ENCODE peak calls at places on chromosomes 2 and 18, in five cellular contexts. T is HepG2, G is GM12878, M is NT2/D1, F is H1. I is an unnamed sample.

GRCh38 chr2:70779911-70780580 is 10.4 kb downstream of the FIGLA start:
- DNase-seq in T (no peak), G (no peak), M (no peak), F (no peak), I (no peak)

GRCh38 chr2:128414946-128415767 is 96.5 kb upstream of the HS6ST1 start:
- DNase-seq in T (no peak), G (no peak), M (no peak), F (no peak), I (no peak)

GRCh38 chr2:49306925-49307324 is 152.6 kb upstream of the FSHR start:
- DNase-seq in T (peak; percentile 61), G (no peak), M (no peak), F (no peak), I (no peak)

GRCh38 chr2:141699573-141699972 is 431.2 kb downstream of the LRP1B start:
- DNase-seq in T (peak; percentile 8), G (no peak), M (no peak), F (no peak), I (no peak)

GRCh38 chr2:953975-954686 is 3.5 kb downstream of the SNTG2 start:
- DNase-seq in T (peak; percentile 18), G (no peak), M (no peak), F (no peak), I (no peak)

GRCh38 chr2:241770936-241771285 is 5.7 kb upstream of the GAL3ST2 start:
- DNase-seq in T (no peak), G (no peak), M (no peak), F (no peak), I (no peak)

GRCh38 chr2:177984739-177985138 is 87.8 kb downstream of the PDE11A start:
- DNase-seq in T (no peak), G (no peak), M (no peak), F (no peak), I (peak; percentile 27)

GRCh38 chr2:170845343-170845742 is 28.7 kb downstream of the GAD1 start:
- DNase-seq in T (no peak), G (no peak), M (peak; percentile 23), F (no peak), I (peak; percentile 27)

GRCh38 chr18:21914739-21915319 is 174.2 kb downstream of the MIB1 start:
- DNase-seq in T (peak; percentile 53), G (no peak), M (peak; percentile 47), F (no peak), I (peak; percentile 67)

GRCh38 chr2:168751104-168751768 is 51.2 kb upstream of the NOSTRIN start:
- DNase-seq in T (no peak), G (no peak), M (no peak), F (no peak), I (no peak)

GRCh38 chr2:232502901-232503791 is 15.5 kb upstream of the ECEL1 start:
- DNase-seq in T (no peak), G (no peak), M (no peak), F (no peak), I (no peak)

GRCh38 chr2:116955646-116956045 is 858.8 kb upstream of the DDX18 start:
- DNase-seq in T (no peak), G (no peak), M (no peak), F (no peak), I (no peak)

GRCh38 chr2:187826023-187826422 is 271.8 kb upstream of the TFPI start:
- DNase-seq in T (no peak), G (no peak), M (no peak), F (no peak), I (no peak)

GRCh38 chr2:36277146-36277808 is 78.3 kb upstream of the CRIM1 start:
- DNase-seq in T (no peak), G (no peak), M (no peak), F (no peak), I (no peak)

GRCh38 chr2:67240507-67240906 is 156.6 kb upstream of the ETAA1 start:
- DNase-seq in T (no peak), G (no peak), M (no peak), F (no peak), I (no peak)

GRCh38 chr2:187594801-187595200 is 40.6 kb upstream of the TFPI start:
- DNase-seq in T (no peak), G (no peak), M (no peak), F (no peak), I (no peak)

GRCh38 chr2:186241874-186242273 is 244.2 kb upstream of the ZC3H15 start:
- DNase-seq in T (no peak), G (no peak), M (no peak), F (no peak), I (no peak)

GRCh38 chr2:134260726-134261125 is 6.9 kb downstream of the MGAT5 start:
- DNase-seq in T (no peak), G (no peak), M (no peak), F (no peak), I (no peak)

GRCh38 chr2:159832858-159833257 is 34.9 kb upstream of the CD302 start:
- DNase-seq in T (no peak), G (no peak), M (no peak), F (no peak), I (no peak)

GRCh38 chr2:1460851-1461418 is 47.7 kb downstream of the TPO start:
- DNase-seq in T (no peak), G (no peak), M (no peak), F (no peak), I (no peak)

GRCh38 chr18:35143615-35144596 is 96.9 kb upstream of the ZNF397 start:
- DNase-seq in T (peak; percentile 47), G (no peak), M (peak; percentile 38), F (peak; percentile 27), I (peak; percentile 87)

GRCh38 chr2:53021285-53021684 is 746.3 kb upstream of the CHAC2 start:
- DNase-seq in T (no peak), G (no peak), M (no peak), F (no peak), I (no peak)

GRCh38 chr18:58320907-58321561 is 277.0 kb downstream of the NEDD4L start:
- DNase-seq in T (no peak), G (no peak), M (no peak), F (no peak), I (no peak)

DNA sequence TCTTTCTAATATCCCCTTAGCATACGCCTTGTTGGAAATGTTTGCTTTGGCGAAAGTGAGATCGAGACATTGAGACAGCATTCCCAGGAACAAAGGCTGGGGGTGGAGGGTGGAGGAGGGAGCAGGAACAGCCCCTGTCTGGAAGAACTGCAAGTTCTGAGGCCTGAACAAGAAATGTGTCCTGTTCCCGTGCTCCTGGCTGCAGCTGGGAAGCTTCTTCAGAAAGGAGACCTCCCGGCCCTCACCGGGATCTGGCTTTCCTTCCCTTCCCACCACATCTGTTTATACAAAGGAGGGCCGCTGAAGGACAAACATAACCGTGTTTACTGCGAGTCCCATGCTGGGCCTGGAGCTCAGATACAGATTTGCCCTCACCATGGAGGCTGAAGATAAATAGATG is 35.9 kb downstream of the AFF3 start:
- DNase-seq in T (no peak), G (no peak), M (peak; percentile 32), F (no peak), I (peak; percentile 20)
- TF ChIP-seq SUZ12 in T (no peak), G (no peak), M (no peak), F (no peak), I (no peak)

GRCh38 chr18:60445341-60445740 is 72.8 kb upstream of the MC4R start:
- DNase-seq in T (no peak), G (no peak), M (no peak), F (no peak), I (no peak)
- TF ChIP-seq SUZ12 in T (no peak), G (no peak), M (no peak), F (no peak), I (no peak)

DNA sequence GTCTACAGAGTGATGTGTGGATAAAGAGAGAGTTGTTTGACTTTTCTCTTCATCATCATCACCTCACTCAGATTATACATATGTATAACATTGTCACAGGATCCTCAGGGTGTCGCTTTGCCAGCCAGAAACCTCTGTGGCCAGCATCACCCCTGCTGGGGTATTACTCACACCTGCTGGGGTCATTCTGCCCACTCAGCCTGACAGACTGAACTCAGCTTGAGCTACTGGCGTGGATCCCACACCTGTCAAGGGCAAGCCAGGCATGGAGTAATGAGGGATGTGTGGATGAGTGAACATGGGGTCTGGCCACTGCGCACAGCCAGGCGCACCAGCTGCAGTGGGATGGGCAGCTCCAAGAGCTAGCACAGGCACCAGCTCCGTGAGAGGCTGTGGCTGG is 870.6 kb downstream of the CBLN2 start:
- DNase-seq in T (no peak), G (no peak), M (no peak), F (no peak), I (no peak)
- TF ChIP-seq SUZ12 in T (no peak), G (no peak), M (no peak), F (no peak), I (no peak)

GRCh38 chr2:18976112-18976961 is 382.1 kb downstream of the OSR1 start:
- DNase-seq in T (no peak), G (no peak), M (no peak), F (no peak), I (no peak)

GRCh38 chr2:18975506-18975905 is 382.9 kb downstream of the OSR1 start:
- DNase-seq in T (no peak), G (no peak), M (no peak), F (no peak), I (no peak)

GRCh38 chr2:18966131-18966530 is 376.8 kb upstream of the NT5C1B start:
- DNase-seq in T (no peak), G (no peak), M (no peak), F (no peak), I (no peak)

GRCh38 chr2:18971069-18971378 is 381.7 kb upstream of the NT5C1B start:
- DNase-seq in T (no peak), G (no peak), M (no peak), F (no peak), I (no peak)

GRCh38 chr2:18971628-18972027 is 382.3 kb upstream of the NT5C1B start:
- DNase-seq in T (no peak), G (no peak), M (no peak), F (no peak), I (no peak)
- TF ChIP-seq SUZ12 in T (no peak), G (no peak), M (no peak), F (no peak), I (no peak)

GRCh38 chr2:240452471-240453256 is 17.2 kb downstream of the GPC1 start:
- DNase-seq in T (peak; percentile 41), G (no peak), M (no peak), F (no peak), I (peak; percentile 72)
- TF ChIP-seq SUZ12 in T (no peak), G (peak; percentile 88), M (no peak), F (no peak), I (no peak)

DNA sequence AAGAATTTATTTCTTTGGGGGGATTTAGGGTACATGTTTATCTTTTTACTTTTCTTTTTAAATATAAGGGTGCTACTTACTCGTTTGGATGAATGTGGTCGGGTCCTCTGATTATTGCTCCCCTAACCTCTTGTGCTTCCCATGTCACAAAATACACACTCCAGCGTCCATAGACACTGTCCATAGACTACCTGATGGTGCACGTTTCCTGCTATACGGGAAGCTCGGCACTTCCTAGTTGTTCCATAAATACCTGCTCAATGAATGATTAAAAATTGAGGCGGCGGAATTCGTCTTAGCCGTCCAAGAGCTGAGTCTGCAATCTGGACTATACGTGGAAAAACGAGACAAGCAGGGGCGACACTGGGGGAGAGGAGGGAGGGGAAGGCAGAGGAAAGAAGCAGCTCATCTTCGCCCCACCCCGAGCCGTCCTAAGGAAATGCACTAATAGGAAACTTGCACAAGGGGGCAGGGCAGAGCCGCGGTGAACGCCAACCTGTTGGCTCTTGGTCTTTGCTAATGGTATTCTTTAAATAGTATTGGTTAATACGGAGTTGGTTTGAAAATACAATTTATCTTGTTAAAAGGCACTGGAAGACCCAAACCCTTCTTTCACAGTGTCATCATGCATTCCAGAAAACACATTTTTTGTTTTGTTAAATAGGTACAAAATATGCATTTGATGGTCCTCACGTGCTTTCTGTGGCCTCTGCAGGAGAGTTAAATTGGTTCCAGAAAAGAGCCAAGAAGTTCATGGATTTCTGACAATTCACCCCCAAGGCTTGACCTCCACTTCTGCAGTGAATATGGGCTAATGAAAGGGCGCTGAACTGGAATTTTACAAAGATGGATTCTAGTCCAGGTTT is 73.0 kb upstream of the KCTD1 start:
- DNase-seq in T (peak; percentile 21), G (no peak), M (no peak), F (peak; percentile 33), I (peak; percentile 64)
- TF ChIP-seq SUZ12 in T (no peak), G (no peak), M (no peak), F (no peak), I (no peak)

I was measured in HEK293T.